ENCODE peak calls at places on chromosomes 7 and 10, in eight cellular contexts. One of them, this sample, is unnamed.

GRCh38 chr7:115654384-115655181 is 376.0 kb downstream of the TFEC start:
- DNase-seq in brain microvascular endothelial cell: peak
- DNase-seq in lower leg skin: no peak
- DNase-seq in GM20000: no peak
- DNase-seq in NCI-H1092 treated with DMSO at 0.1 percent for 48 hours: no peak
- DNase-seq in left cardiac atrium: no peak
- DNase-seq in AG09309: no peak
- DNase-seq in B cell: no peak
- DNase-seq in this sample: no peak

GRCh38 chr7:132757778-132758177 is 181.5 kb upstream of the PLXNA4 start:
- DNase-seq in brain microvascular endothelial cell: no peak
- DNase-seq in lower leg skin: no peak
- DNase-seq in GM20000: no peak
- DNase-seq in NCI-H1092 treated with DMSO at 0.1 percent for 48 hours: no peak
- DNase-seq in left cardiac atrium: no peak
- DNase-seq in AG09309: no peak
- DNase-seq in B cell: no peak
- DNase-seq in this sample: no peak

GRCh38 chr10:24513155-24513554 is 210.5 kb downstream of the ARHGAP21 start:
- DNase-seq in brain microvascular endothelial cell: peak
- DNase-seq in lower leg skin: no peak
- DNase-seq in GM20000: no peak
- DNase-seq in NCI-H1092 treated with DMSO at 0.1 percent for 48 hours: no peak
- DNase-seq in left cardiac atrium: no peak
- DNase-seq in AG09309: no peak
- DNase-seq in B cell: no peak
- DNase-seq in this sample: peak

GRCh38 chr7:121313793-121314676 is 14.8 kb upstream of the WNT16 start:
- DNase-seq in brain microvascular endothelial cell: no peak
- DNase-seq in lower leg skin: no peak
- DNase-seq in GM20000: peak
- DNase-seq in NCI-H1092 treated with DMSO at 0.1 percent for 48 hours: peak
- DNase-seq in left cardiac atrium: no peak
- DNase-seq in AG09309: peak
- DNase-seq in B cell: peak
- DNase-seq in this sample: peak

GRCh38 chr10:97593423-97593822 is 3.9 kb downstream of the C10orf62 start:
- DNase-seq in brain microvascular endothelial cell: peak
- DNase-seq in lower leg skin: peak
- DNase-seq in GM20000: no peak
- DNase-seq in NCI-H1092 treated with DMSO at 0.1 percent for 48 hours: no peak
- DNase-seq in left cardiac atrium: no peak
- DNase-seq in AG09309: no peak
- DNase-seq in B cell: no peak
- DNase-seq in this sample: no peak

GRCh38 chr7:119964640-119965542 is 308.1 kb upstream of the KCND2 start:
- DNase-seq in brain microvascular endothelial cell: peak
- DNase-seq in lower leg skin: no peak
- DNase-seq in GM20000: no peak
- DNase-seq in NCI-H1092 treated with DMSO at 0.1 percent for 48 hours: no peak
- DNase-seq in left cardiac atrium: no peak
- DNase-seq in AG09309: no peak
- DNase-seq in B cell: no peak
- DNase-seq in this sample: no peak

GRCh38 chr7:129240119-129240815 is 15.4 kb downstream of the AHCYL2 start:
- DNase-seq in brain microvascular endothelial cell: no peak
- DNase-seq in lower leg skin: no peak
- DNase-seq in GM20000: no peak
- DNase-seq in NCI-H1092 treated with DMSO at 0.1 percent for 48 hours: no peak
- DNase-seq in left cardiac atrium: no peak
- DNase-seq in AG09309: no peak
- DNase-seq in B cell: no peak
- DNase-seq in this sample: no peak

GRCh38 chr7:4799508-4800268 is 24.3 kb downstream of the AP5Z1 start:
- DNase-seq in brain microvascular endothelial cell: no peak
- DNase-seq in lower leg skin: no peak
- DNase-seq in GM20000: no peak
- DNase-seq in NCI-H1092 treated with DMSO at 0.1 percent for 48 hours: no peak
- DNase-seq in left cardiac atrium: peak
- DNase-seq in AG09309: no peak
- DNase-seq in B cell: no peak
- DNase-seq in this sample: no peak

This sample was measured in hepatocyte.